ENCODE peak calls at places on chromosomes 16 and 17, in five cellular contexts. C, P, E, Q and S are unnamed samples.

GRCh38 chr16:13109171-13109570 is 207.8 kb downstream of the SHISA9 start:
- DNase-seq in E (no peak), Q (no peak), P (no peak), C (no peak), S (no peak)

GRCh38 chr16:69888005-69888560 is 63.1 kb upstream of the CLEC18A start:
- DNase-seq in E (no peak), P (no peak), C (no peak), Q (no peak), S (no peak)

GRCh38 chr16:3259097-3259496 is 2.7 kb upstream of the MEFV start:
- DNase-seq in P (no peak), Q (no peak), C (peak; percentile 10), E (peak; percentile 57), S (no peak)

GRCh38 chr17:71327376-71328059 is 793.3 kb upstream of the SOX9 start:
- DNase-seq in Q (no peak), E (no peak), P (no peak), C (no peak), S (peak; percentile 72)

GRCh38 chr17:7580631-7581554 is 1.5 kb downstream of the CD68 start:
- DNase-seq in C (no peak), Q (no peak), E (no peak), P (no peak), S (no peak)

GRCh38 chr17:3916013-3916696 is at the start of gene P2RX1:
- DNase-seq in C (no peak), E (no peak), P (no peak), Q (no peak), S (no peak)

GRCh38 chr17:17806611-17807010 is 30.2 kb downstream of the SREBF1 start:
- DNase-seq in P (no peak), Q (no peak), E (no peak), C (no peak), S (no peak)

GRCh38 chr16:29899516-29900101 is at the start of gene SEZ6L2:
- DNase-seq in E (peak; percentile 79), Q (peak; percentile 82), P (no peak), C (peak; percentile 90), S (peak; percentile 86)

GRCh38 chr16:9845661-9846361 is 336.4 kb downstream of the GRIN2A start:
- DNase-seq in E (no peak), P (no peak), C (no peak), Q (no peak), S (no peak)

GRCh38 chr17:51487947-51488346 is 227.6 kb downstream of the UTP18 start:
- DNase-seq in C (no peak), P (no peak), E (no peak), Q (no peak), S (no peak)

GRCh38 chr17:80779961-80780380 is 211.7 kb upstream of the CHMP6 start:
- DNase-seq in C (no peak), Q (no peak), E (peak; percentile 46), P (no peak), S (peak; percentile 82)

GRCh38 chr16:87551487-87551886 is 50.8 kb upstream of the JPH3 start:
- DNase-seq in Q (no peak), E (no peak), C (no peak), P (no peak), S (no peak)

GRCh38 chr16:57985204-57986121 is 14.5 kb upstream of the CNGB1 start:
- DNase-seq in E (no peak), P (no peak), Q (no peak), C (no peak), S (no peak)

GRCh38 chr17:57868007-57868774 is 18.3 kb upstream of the MRPS23 start:
- DNase-seq in P (peak; percentile 32), E (peak; percentile 86), C (peak; percentile 91), Q (peak; percentile 78), S (peak; percentile 94)

GRCh38 chr17:72677714-72678390 is 414.6 kb downstream of the SLC39A11 start:
- DNase-seq in P (no peak), Q (no peak), E (no peak), C (no peak), S (peak; percentile 94)

GRCh38 chr17:57045868-57046671 is 39.0 kb upstream of the AKAP1 start:
- DNase-seq in E (peak; percentile 28), Q (no peak), P (no peak), C (peak; percentile 18), S (no peak)

GRCh38 chr17:73667184-73667959 is 23.1 kb upstream of the SDK2 start:
- DNase-seq in E (peak; percentile 34), P (no peak), Q (no peak), C (no peak), S (no peak)

GRCh38 chr16:3675601-3676130 is 21.2 kb downstream of the DNASE1 start:
- DNase-seq in C (no peak), Q (no peak), E (no peak), P (no peak), S (no peak)

GRCh38 chr17:40321502-40322416 is 12.8 kb downstream of the RARA start:
- DNase-seq in Q (no peak), E (peak; percentile 64), P (no peak), C (peak; percentile 59), S (no peak)

GRCh38 chr17:75680431-75680830 is 13.3 kb downstream of the SAP30BP start:
- DNase-seq in P (no peak), E (no peak), Q (no peak), C (no peak), S (no peak)

GRCh38 chr16:75012380-75013081 is 13.7 kb downstream of the ZNRF1 start:
- DNase-seq in P (no peak), E (no peak), Q (no peak), C (no peak), S (no peak)

GRCh38 chr17:40993856-40994255 is at the start of gene KRTAP3-3:
- DNase-seq in C (no peak), E (no peak), P (no peak), Q (no peak), S (no peak)

GRCh38 chr17:45172541-45173286 is 11.0 kb downstream of the HEXIM2 start:
- DNase-seq in Q (peak; percentile 54), E (peak; percentile 87), P (no peak), C (peak; percentile 88), S (peak; percentile 72)

GRCh38 chr17:80385046-80385445 is 29.9 kb upstream of the ENDOV start:
- DNase-seq in C (no peak), Q (no peak), E (no peak), P (no peak), S (no peak)

GRCh38 chr17:50708050-50709000 is 611 bp upstream of the ANKRD40 start:
- DNase-seq in P (no peak), E (no peak), C (no peak), Q (no peak), S (no peak)

GRCh38 chr16:15440852-15441251 is 6.5 kb downstream of the BMERB1 start:
- DNase-seq in Q (no peak), E (peak; percentile 23), C (no peak), P (no peak), S (peak; percentile 79)

GRCh38 chr16:53892155-53892554 is 188.2 kb downstream of the FTO start:
- DNase-seq in C (peak; percentile 63), Q (peak; percentile 55), E (peak; percentile 74), P (no peak), S (peak; percentile 81)

GRCh38 chr17:5587431-5588032 is 3.2 kb upstream of the NLRP1 start:
- DNase-seq in P (no peak), Q (peak; percentile 42), C (peak; percentile 43), E (peak; percentile 59), S (peak; percentile 76)

GRCh38 chr17:36808181-36808661 is 129.1 kb upstream of the LHX1 start:
- DNase-seq in C (no peak), Q (no peak), P (no peak), E (no peak), S (no peak)

GRCh38 chr16:90081606-90081970 is 4.5 kb upstream of the PRDM7 start:
- DNase-seq in Q (no peak), C (peak; percentile 17), P (no peak), E (no peak), S (no peak)

GRCh38 chr17:489758-490329 is 137.2 kb upstream of the RPH3AL start:
- DNase-seq in C (no peak), Q (no peak), E (no peak), P (no peak), S (peak; percentile 44)

DNA sequence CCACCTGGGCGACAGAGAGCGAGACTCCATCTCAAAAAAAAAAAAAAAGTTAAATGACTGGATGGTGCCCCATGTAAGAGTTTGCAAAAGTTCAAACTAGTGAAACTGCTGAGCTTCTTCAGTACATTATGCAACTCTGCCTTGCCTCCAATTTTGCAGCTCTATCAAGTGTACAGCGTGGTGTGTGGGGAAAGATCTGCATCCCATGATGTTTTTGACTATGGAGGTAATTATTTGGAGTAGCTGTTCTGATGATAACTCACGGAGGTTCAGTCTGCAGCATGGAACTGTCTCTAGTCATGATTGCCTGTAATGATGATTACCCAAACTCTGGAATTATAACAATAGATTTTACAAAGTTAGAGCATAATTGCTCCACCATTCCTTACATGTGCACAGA is 149.6 kb downstream of the PITPNC1 start:
- DNase-seq in Q (no peak), C (no peak), P (no peak), E (no peak), S (no peak)
- TF ChIP-seq POLR2A in Q (no peak), C (no peak), P (no peak), E (no peak), S (no peak)

DNA sequence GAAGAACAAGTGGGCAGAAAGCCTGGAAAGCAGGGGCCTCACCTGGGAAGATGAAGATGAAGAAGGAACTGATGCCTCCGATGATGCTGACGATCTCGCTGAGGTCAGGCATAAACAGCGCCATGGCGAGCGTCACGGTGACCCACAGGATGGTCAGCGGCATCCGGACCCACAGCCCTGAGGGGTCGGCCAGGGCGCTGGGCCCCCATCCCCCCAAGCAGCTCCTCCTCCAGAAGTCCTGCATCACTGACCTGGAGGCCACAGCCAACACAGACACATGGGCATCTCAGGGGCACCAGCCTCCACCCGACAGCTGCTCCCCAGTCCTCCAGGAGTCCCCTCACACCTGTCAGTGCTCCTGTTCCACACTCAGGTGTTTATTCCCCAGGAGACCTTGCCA is 26.1 kb downstream of the SLC38A8 start:
- DNase-seq in Q (no peak), P (no peak), C (no peak), E (no peak), S (no peak)
- TF ChIP-seq POLR2A in Q (no peak), P (no peak), C (no peak), E (no peak), S (no peak)

GRCh38 chr17:82240506-82241182 is 11.8 kb downstream of the SLC16A3 start:
- DNase-seq in C (no peak), E (peak; percentile 48), P (no peak), Q (no peak), S (no peak)
- TF ChIP-seq POLR2A in C (no peak), E (no peak), P (no peak), Q (no peak), S (no peak)

DNA sequence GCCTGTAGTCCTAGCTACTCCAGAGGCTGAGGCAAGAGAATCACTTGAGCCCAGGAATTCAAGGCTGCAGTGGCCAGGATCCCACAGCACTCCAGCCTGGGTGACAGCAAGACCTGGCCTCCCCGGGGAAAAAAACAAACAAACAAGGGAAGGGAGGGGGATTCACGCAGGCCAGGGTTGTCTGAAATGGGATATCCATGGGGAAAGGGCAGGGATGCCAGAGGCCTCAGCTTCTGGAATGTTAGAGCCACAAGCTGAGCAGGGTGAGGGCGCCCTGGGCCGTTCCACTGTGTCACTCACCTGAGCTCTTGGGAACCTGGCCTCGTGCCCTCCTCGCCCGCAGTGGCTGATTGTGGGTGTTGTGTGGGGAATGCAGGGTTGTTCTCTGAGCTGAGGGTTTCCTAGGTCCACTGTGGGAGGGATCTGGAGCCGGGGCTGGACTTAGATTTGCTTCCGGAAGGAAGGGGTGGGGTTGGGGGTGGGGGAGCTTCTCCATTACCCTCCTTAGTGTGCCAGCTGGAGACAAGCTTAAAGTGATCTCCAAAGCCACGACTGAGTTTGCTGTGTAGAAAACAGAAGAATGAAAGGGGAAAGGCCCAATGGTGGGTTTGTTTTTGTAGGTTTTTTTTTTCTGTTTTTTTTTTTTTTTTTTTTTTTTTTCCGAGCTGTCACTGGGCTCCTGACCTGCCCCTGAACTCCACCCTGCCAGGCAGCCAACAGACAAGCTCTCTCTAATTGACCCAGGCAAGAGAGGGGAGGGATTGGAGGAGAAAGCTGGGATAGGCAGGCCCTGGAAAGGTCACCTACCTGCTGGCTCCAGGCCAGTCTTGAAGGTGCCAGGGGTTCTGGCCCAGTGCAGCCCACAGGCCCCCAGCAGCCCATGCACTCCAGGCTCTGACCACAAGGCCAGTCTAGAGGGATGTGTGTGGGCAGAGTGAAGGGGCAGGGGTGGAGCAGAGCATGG is at the start of gene SULT1A1:
- DNase-seq in P (no peak), E (peak; percentile 84), Q (no peak), C (peak; percentile 89), S (no peak)
- TF ChIP-seq POLR2A in P (no peak), E (no peak), Q (no peak), C (peak; percentile 27), S (no peak)